ENCODE peak calls at places on chromosomes 16 and 17, in ten cellular contexts. K is HTR-8/SVneo, T is pulmonary artery endothelial cell, R is small intestine, N is midbrain, G is lung, O is GM13977, D is prostate gland, C is T-helper 17 cell, P is sigmoid colon. W is an unnamed sample.

GRCh38 chr16:77913738-77914263 is 108.5 kb upstream of the CLEC3A start:
- DNase-seq in K (no peak), T (no peak), R (no peak), N (peak), G (no peak), O (no peak), D (no peak), C (no peak), P (no peak), W (no peak)

GRCh38 chr17:6454495-6455320 is 10.5 kb downstream of the PIMREG start:
- DNase-seq in K (no peak), T (no peak), R (no peak), N (no peak), G (no peak), O (no peak), D (no peak), C (no peak), P (no peak), W (no peak)

GRCh38 chr17:74297941-74298340 is 23.9 kb downstream of the DNAI2 start:
- DNase-seq in K (no peak), T (no peak), R (no peak), N (no peak), G (no peak), O (no peak), D (no peak), C (no peak), P (no peak), W (no peak)

GRCh38 chr16:4359914-4360313 is 8.8 kb upstream of the PAM16 start:
- DNase-seq in K (no peak), T (no peak), R (no peak), N (no peak), G (no peak), O (no peak), D (no peak), C (no peak), P (no peak), W (no peak)

GRCh38 chr16:78127130-78127529 is 27.7 kb downstream of the WWOX start:
- DNase-seq in K (no peak), T (no peak), R (no peak), N (no peak), G (no peak), O (no peak), D (no peak), C (no peak), P (no peak), W (no peak)

GRCh38 chr17:41404024-41404651 is 6.7 kb upstream of the KRT31 start:
- DNase-seq in K (peak), T (peak), R (no peak), N (no peak), G (no peak), O (no peak), D (no peak), C (no peak), P (no peak), W (no peak)

GRCh38 chr16:89150090-89150835 is 21.3 kb upstream of the CDH15 start:
- DNase-seq in K (no peak), T (no peak), R (no peak), N (no peak), G (no peak), O (no peak), D (no peak), C (no peak), P (no peak), W (no peak)

GRCh38 chr16:79971237-79971572 is 370.7 kb upstream of the MAF start:
- DNase-seq in K (no peak), T (no peak), R (no peak), N (no peak), G (no peak), O (no peak), D (no peak), C (no peak), P (no peak), W (no peak)

GRCh38 chr16:15961060-15961511 is 11.7 kb downstream of the ABCC1 start:
- DNase-seq in K (no peak), T (peak), R (peak), N (no peak), G (no peak), O (peak), D (no peak), C (peak), P (no peak), W (no peak)

GRCh38 chr16:30922420-30922959 is 882 bp upstream of the FBXL19 start:
- DNase-seq in K (peak), T (peak), R (peak), N (peak), G (peak), O (peak), D (peak), C (peak), P (peak), W (peak)

GRCh38 chr17:37494971-37495370 is 5.3 kb downstream of the DUSP14 start:
- DNase-seq in K (no peak), T (no peak), R (no peak), N (no peak), G (no peak), O (no peak), D (no peak), C (no peak), P (no peak), W (no peak)

GRCh38 chr16:14042706-14043105 is 28.4 kb upstream of the MRTFB start:
- DNase-seq in K (no peak), T (peak), R (no peak), N (no peak), G (no peak), O (no peak), D (no peak), C (no peak), P (no peak), W (no peak)

GRCh38 chr17:81608605-81609004 is 28.3 kb downstream of the NPLOC4 start:
- DNase-seq in K (no peak), T (no peak), R (no peak), N (no peak), G (no peak), O (no peak), D (no peak), C (no peak), P (no peak), W (no peak)

W was measured in frontal cortex.